ENCODE peak calls at places on chromosomes 16 and 17, in five cellular contexts. One of them, this sample, is unnamed.

GRCh38 chr17:59649886-59650285 is 30.2 kb downstream of the CLTC start:
- DNase-seq in HepG2: no peak
- DNase-seq in GM12878: no peak
- DNase-seq in SK-N-SH: no peak
- DNase-seq in H1: no peak
- DNase-seq in this sample: no peak

GRCh38 chr17:69967910-69968411 is 107.1 kb upstream of the KCNJ16 start:
- DNase-seq in HepG2: no peak
- DNase-seq in GM12878: no peak
- DNase-seq in SK-N-SH: no peak
- DNase-seq in H1: no peak
- DNase-seq in this sample: no peak

GRCh38 chr17:78474631-78475146 is 96.2 kb downstream of the PGS1 start:
- DNase-seq in HepG2: no peak
- DNase-seq in GM12878: peak; percentile 99
- DNase-seq in SK-N-SH: no peak
- DNase-seq in H1: no peak
- DNase-seq in this sample: no peak

GRCh38 chr16:84396537-84397008 is 28.2 kb downstream of the ATP2C2 start:
- DNase-seq in HepG2: no peak
- DNase-seq in GM12878: no peak
- DNase-seq in SK-N-SH: no peak
- DNase-seq in H1: no peak
- DNase-seq in this sample: no peak

GRCh38 chr16:16109453-16110110 is 113.7 kb downstream of the ABCC6 start:
- DNase-seq in HepG2: no peak
- DNase-seq in GM12878: no peak
- DNase-seq in SK-N-SH: no peak
- DNase-seq in H1: no peak
- DNase-seq in this sample: peak; percentile 92

GRCh38 chr17:42744283-42744805 is 496 bp downstream of the EZH1 start:
- DNase-seq in HepG2: peak; percentile 78
- DNase-seq in GM12878: peak; percentile 16
- DNase-seq in SK-N-SH: no peak
- DNase-seq in H1: no peak
- DNase-seq in this sample: peak; percentile 70

GRCh38 chr17:9668532-9668931 is 23.2 kb downstream of the USP43 start:
- DNase-seq in HepG2: no peak
- DNase-seq in GM12878: no peak
- DNase-seq in SK-N-SH: no peak
- DNase-seq in H1: no peak
- DNase-seq in this sample: no peak

GRCh38 chr17:231191-231965 is 49.9 kb upstream of the DOC2B start:
- DNase-seq in HepG2: no peak
- DNase-seq in GM12878: no peak
- DNase-seq in SK-N-SH: no peak
- DNase-seq in H1: peak; percentile 38
- DNase-seq in this sample: no peak

GRCh38 chr17:74862108-74862901 is 2.6 kb upstream of the GRIN2C start:
- DNase-seq in HepG2: peak; percentile 59
- DNase-seq in GM12878: no peak
- DNase-seq in SK-N-SH: peak; percentile 97
- DNase-seq in H1: peak; percentile 94
- DNase-seq in this sample: peak; percentile 71

GRCh38 chr16:66895999-66896398 is 15.7 kb downstream of the PDP2 start:
- DNase-seq in HepG2: no peak
- DNase-seq in GM12878: no peak
- DNase-seq in SK-N-SH: no peak
- DNase-seq in H1: no peak
- DNase-seq in this sample: no peak

GRCh38 chr16:67490330-67491096 is 7.2 kb upstream of the AGRP start:
- DNase-seq in HepG2: no peak
- DNase-seq in GM12878: no peak
- DNase-seq in SK-N-SH: no peak
- DNase-seq in H1: no peak
- DNase-seq in this sample: peak; percentile 31

GRCh38 chr16:72172105-72173034 is at the start of gene PMFBP1:
- DNase-seq in HepG2: peak; percentile 35
- DNase-seq in GM12878: peak; percentile 88
- DNase-seq in SK-N-SH: no peak
- DNase-seq in H1: no peak
- DNase-seq in this sample: no peak

GRCh38 chr16:88469615-88470395 is 16.7 kb downstream of the ZFPM1 start:
- DNase-seq in HepG2: no peak
- DNase-seq in GM12878: no peak
- DNase-seq in SK-N-SH: no peak
- DNase-seq in H1: no peak
- DNase-seq in this sample: no peak

GRCh38 chr16:84663433-84664101 is 15.3 kb downstream of the KLHL36 start:
- DNase-seq in HepG2: no peak
- DNase-seq in GM12878: peak; percentile 76
- DNase-seq in SK-N-SH: no peak
- DNase-seq in H1: no peak
- DNase-seq in this sample: no peak

GRCh38 chr17:12463102-12463501 is 202.6 kb upstream of the MYOCD start:
- DNase-seq in HepG2: no peak
- DNase-seq in GM12878: no peak
- DNase-seq in SK-N-SH: no peak
- DNase-seq in H1: no peak
- DNase-seq in this sample: no peak

GRCh38 chr17:43434902-43435319 is 36.1 kb downstream of the ARL4D start:
- DNase-seq in HepG2: no peak
- DNase-seq in GM12878: no peak
- DNase-seq in SK-N-SH: no peak
- DNase-seq in H1: no peak
- DNase-seq in this sample: no peak

GRCh38 chr17:16585796-16586195 is 16.8 kb upstream of the ZNF287 start:
- DNase-seq in HepG2: no peak
- DNase-seq in GM12878: no peak
- DNase-seq in SK-N-SH: no peak
- DNase-seq in H1: no peak
- DNase-seq in this sample: no peak

GRCh38 chr17:77935121-77935571 is 23.4 kb upstream of the TNRC6C start:
- DNase-seq in HepG2: peak; percentile 56
- DNase-seq in GM12878: no peak
- DNase-seq in SK-N-SH: no peak
- DNase-seq in H1: no peak
- DNase-seq in this sample: no peak

GRCh38 chr17:28906276-28907051 is 3.6 kb upstream of the DHRS13 start:
- DNase-seq in HepG2: no peak
- DNase-seq in GM12878: no peak
- DNase-seq in SK-N-SH: no peak
- DNase-seq in H1: no peak
- DNase-seq in this sample: no peak

GRCh38 chr16:29674188-29674587 is 4.8 kb upstream of the QPRT start:
- DNase-seq in HepG2: no peak
- DNase-seq in GM12878: no peak
- DNase-seq in SK-N-SH: no peak
- DNase-seq in H1: no peak
- DNase-seq in this sample: no peak
- TF ChIP-seq JUND in HepG2: no peak
- TF ChIP-seq JUND in GM12878: no peak
- TF ChIP-seq JUND in SK-N-SH: no peak
- TF ChIP-seq JUND in H1: no peak
- TF ChIP-seq JUND in this sample: no peak

DNA sequence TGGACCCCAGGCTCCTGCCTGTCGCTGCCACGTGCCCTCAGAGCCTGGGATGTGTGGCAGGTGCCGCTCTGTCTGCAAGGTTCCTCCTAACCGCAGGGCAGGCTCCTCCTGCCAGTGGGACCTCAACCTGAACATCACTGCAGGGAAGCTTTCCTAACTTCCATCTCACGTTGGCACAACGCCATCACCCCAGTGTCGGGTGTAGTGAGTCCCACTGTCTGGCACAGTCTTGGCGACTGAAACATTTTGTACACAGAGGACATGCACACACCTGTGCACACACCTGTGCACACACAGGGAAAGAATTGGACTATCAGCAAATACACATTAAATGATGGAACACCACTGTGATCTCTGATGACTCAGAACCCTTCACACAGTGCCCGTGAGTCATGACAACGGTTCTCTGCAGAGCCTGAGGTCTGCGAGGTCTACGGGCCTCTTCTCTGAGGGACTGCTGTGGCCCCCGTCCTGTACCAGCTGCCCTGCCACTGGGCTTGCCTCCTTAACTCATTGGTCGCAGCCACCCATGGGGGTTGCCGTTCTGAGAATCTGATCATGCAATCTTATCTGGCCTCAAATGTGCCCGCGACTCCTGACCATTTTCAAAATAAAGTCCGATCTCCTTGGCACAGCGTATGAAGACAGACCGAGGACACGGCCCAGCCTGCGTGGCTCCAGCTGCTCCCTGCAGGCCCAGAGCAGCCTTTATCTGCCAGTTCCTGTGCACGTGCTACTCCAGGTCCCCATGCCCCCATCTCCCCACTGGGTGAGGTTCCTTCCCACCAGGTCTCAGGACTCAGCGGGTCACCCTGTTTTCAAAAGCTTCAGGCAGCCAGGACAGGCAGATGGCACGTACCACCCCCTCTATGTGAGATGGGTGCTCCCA is 7.6 kb downstream of the CCDC57 start:
- DNase-seq in HepG2: no peak
- DNase-seq in GM12878: no peak
- DNase-seq in SK-N-SH: peak; percentile 58
- DNase-seq in H1: no peak
- DNase-seq in this sample: no peak
- TF ChIP-seq JUND in HepG2: no peak
- TF ChIP-seq JUND in GM12878: no peak
- TF ChIP-seq JUND in SK-N-SH: peak; percentile 85
- TF ChIP-seq JUND in H1: no peak
- TF ChIP-seq JUND in this sample: no peak

GRCh38 chr16:57591086-57591869 is 37.2 kb upstream of the ADGRG1 start:
- DNase-seq in HepG2: peak; percentile 80
- DNase-seq in GM12878: no peak
- DNase-seq in SK-N-SH: peak; percentile 81
- DNase-seq in H1: peak; percentile 88
- DNase-seq in this sample: peak; percentile 32
- TF ChIP-seq JUND in HepG2: no peak
- TF ChIP-seq JUND in GM12878: no peak
- TF ChIP-seq JUND in SK-N-SH: peak; percentile 67
- TF ChIP-seq JUND in H1: no peak
- TF ChIP-seq JUND in this sample: no peak

GRCh38 chr17:51028176-51028863 is 92.3 kb downstream of the SPAG9 start:
- DNase-seq in HepG2: no peak
- DNase-seq in GM12878: no peak
- DNase-seq in SK-N-SH: no peak
- DNase-seq in H1: no peak
- DNase-seq in this sample: no peak
- TF ChIP-seq JUND in HepG2: no peak
- TF ChIP-seq JUND in GM12878: no peak
- TF ChIP-seq JUND in SK-N-SH: no peak
- TF ChIP-seq JUND in H1: no peak
- TF ChIP-seq JUND in this sample: no peak

GRCh38 chr17:41048441-41048840 is 1.3 kb upstream of the KRTAP2-1 start:
- DNase-seq in HepG2: peak; percentile 75
- DNase-seq in GM12878: no peak
- DNase-seq in SK-N-SH: no peak
- DNase-seq in H1: no peak
- DNase-seq in this sample: no peak

GRCh38 chr17:41052594-41052993 is 2.4 kb downstream of the KRTAP2-2 start:
- DNase-seq in HepG2: no peak
- DNase-seq in GM12878: no peak
- DNase-seq in SK-N-SH: no peak
- DNase-seq in H1: no peak
- DNase-seq in this sample: no peak

GRCh38 chr17:41054025-41054424 is 1.0 kb downstream of the KRTAP2-2 start:
- DNase-seq in HepG2: no peak
- DNase-seq in GM12878: no peak
- DNase-seq in SK-N-SH: no peak
- DNase-seq in H1: no peak
- DNase-seq in this sample: no peak

DNA sequence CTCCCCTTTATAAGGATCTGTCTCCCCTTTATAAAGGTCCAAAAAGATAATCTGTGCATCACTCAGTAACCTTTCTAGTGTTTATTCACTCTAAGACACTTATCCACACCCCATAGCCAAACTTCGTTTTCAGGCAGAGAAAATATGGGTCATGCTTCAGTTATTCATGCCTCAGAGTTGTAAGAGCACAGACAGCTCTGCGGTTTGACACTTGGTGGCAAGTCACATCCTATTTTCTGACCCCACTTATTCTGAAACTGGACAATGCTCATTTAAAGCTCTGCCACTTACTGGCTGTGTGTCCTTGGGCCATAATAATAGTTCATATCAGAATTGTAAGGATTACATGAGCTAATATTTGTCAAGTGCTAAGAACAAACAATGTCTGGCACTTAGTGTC is 2.0 kb upstream of the KRTAP2-1 start:
- DNase-seq in HepG2: peak; percentile 63
- DNase-seq in GM12878: no peak
- DNase-seq in SK-N-SH: no peak
- DNase-seq in H1: no peak
- DNase-seq in this sample: no peak
- TF ChIP-seq JUND in HepG2: no peak
- TF ChIP-seq JUND in GM12878: no peak
- TF ChIP-seq JUND in SK-N-SH: no peak
- TF ChIP-seq JUND in H1: no peak
- TF ChIP-seq JUND in this sample: no peak

DNA sequence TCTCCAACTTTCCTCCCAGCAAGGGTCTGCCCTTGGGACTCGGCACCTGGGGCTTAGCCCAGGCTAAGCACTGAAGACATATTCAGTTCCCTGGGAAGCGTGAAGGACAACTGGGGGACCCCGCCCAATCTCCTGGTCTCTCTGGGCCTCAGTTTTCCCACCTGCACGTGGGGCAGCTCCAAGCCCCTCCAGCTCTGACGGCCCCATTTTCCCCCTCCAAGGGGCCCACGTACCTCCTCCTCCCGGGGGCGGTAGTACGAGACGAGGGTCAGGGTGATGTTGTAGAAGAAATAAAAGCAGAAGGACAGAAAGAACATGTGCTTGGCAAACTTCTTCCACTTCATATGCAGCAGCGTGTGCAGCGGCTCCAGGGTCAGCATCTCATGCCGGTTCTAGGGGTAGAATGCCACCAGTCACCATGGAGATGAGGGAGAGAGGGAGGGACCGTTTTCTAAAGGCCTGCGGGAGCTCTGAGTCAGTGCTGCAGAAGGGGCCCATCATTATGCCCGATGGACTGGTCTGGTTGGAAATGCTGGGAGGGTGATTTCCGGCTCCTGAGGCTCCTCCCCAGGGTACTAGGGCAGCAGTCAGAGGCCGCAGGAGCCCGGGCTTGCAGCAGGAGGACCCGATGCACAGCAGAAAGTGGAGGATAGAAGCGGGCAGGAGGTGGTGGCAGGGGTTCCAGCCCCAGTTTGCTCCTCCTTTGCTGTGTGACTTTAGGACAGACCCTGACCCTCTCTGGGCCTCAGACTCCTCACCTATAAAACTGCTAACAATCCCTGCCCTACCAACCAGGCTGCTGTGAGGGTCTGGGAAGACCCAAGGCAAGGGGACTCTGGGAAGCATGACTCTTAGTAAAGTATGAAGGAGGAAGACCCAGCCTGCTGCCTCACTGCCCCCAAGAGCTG is 28.8 kb downstream of the TRPV3 start:
- DNase-seq in HepG2: no peak
- DNase-seq in GM12878: no peak
- DNase-seq in SK-N-SH: no peak
- DNase-seq in H1: no peak
- DNase-seq in this sample: no peak
- TF ChIP-seq JUND in HepG2: no peak
- TF ChIP-seq JUND in GM12878: no peak
- TF ChIP-seq JUND in SK-N-SH: no peak
- TF ChIP-seq JUND in H1: no peak
- TF ChIP-seq JUND in this sample: no peak

This sample was measured in T47D.